ENCODE peak calls at places on chromosomes 16 and 17, in eight cellular contexts. Z, P, O, F, E, R, A and C are unnamed samples.
A peak's percentile ranks its signal among the peaks of the same experiment; 100 is the strongest.

GRCh38 chr16:3470723-3471122 is 24.6 kb downstream of the C16orf90 start:
- DNase-seq in Z (no peak), P (no peak), O (no peak), F (no peak), E (no peak), R (no peak), A (no peak), C (no peak)

GRCh38 chr16:28202147-28202746 is 9.5 kb downstream of the XPO6 start:
- DNase-seq in Z (no peak), P (no peak), O (no peak), F (no peak), E (no peak), R (no peak), A (peak; percentile 8), C (no peak)

GRCh38 chr17:42929497-42929844 is 28.9 kb downstream of the G6PC1 start:
- DNase-seq in Z (no peak), P (no peak), O (no peak), F (no peak), E (no peak), R (no peak), A (no peak), C (no peak)

GRCh38 chr16:86823895-86824671 is 245.7 kb downstream of the FOXL1 start:
- DNase-seq in Z (no peak), P (peak; percentile 80), O (no peak), F (peak; percentile 87), E (no peak), R (peak; percentile 20), A (no peak), C (no peak)

GRCh38 chr17:40319651-40320550 is 10.9 kb downstream of the RARA start:
- DNase-seq in Z (no peak), P (no peak), O (peak; percentile 61), F (no peak), E (no peak), R (peak; percentile 53), A (peak; percentile 86), C (no peak)

GRCh38 chr17:6097005-6097279 is 26.8 kb downstream of the WSCD1 start:
- DNase-seq in Z (no peak), P (no peak), O (no peak), F (no peak), E (no peak), R (no peak), A (no peak), C (no peak)

GRCh38 chr17:39754958-39755549 is 17.3 kb downstream of the GRB7 start:
- DNase-seq in Z (no peak), P (no peak), O (no peak), F (no peak), E (peak; percentile 57), R (peak; percentile 33), A (no peak), C (peak; percentile 47)

GRCh38 chr17:77208217-77208808 is 67.5 kb downstream of the SEC14L1 start:
- DNase-seq in Z (peak; percentile 51), P (no peak), O (peak; percentile 90), F (peak; percentile 31), E (no peak), R (peak; percentile 82), A (no peak), C (no peak)

GRCh38 chr17:15510361-15510760 is 42.9 kb upstream of the CDRT4 start:
- DNase-seq in Z (no peak), P (peak; percentile 91), O (peak; percentile 51), F (peak; percentile 31), E (no peak), R (peak; percentile 88), A (no peak), C (no peak)

GRCh38 chr16:64892843-64893242 is 229.0 kb downstream of the CDH11 start:
- DNase-seq in Z (no peak), P (peak; percentile 68), O (no peak), F (peak; percentile 89), E (no peak), R (peak; percentile 94), A (no peak), C (no peak)

GRCh38 chr16:55250641-55251550 is 73.1 kb upstream of the IRX6 start:
- DNase-seq in Z (no peak), P (no peak), O (no peak), F (no peak), E (no peak), R (no peak), A (no peak), C (no peak)

GRCh38 chr16:64532117-64532516 is 589.7 kb downstream of the CDH11 start:
- DNase-seq in Z (no peak), P (no peak), O (no peak), F (no peak), E (no peak), R (no peak), A (no peak), C (no peak)

GRCh38 chr16:7074715-7075114 is 257.9 kb upstream of the RBFOX1 start:
- DNase-seq in Z (no peak), P (no peak), O (no peak), F (no peak), E (no peak), R (no peak), A (no peak), C (no peak)

GRCh38 chr16:73399997-73400396 is 352.1 kb upstream of the ZFHX3 start:
- DNase-seq in Z (no peak), P (no peak), O (no peak), F (no peak), E (no peak), R (no peak), A (no peak), C (no peak)

GRCh38 chr17:13420294-13421277 is 181.1 kb downstream of the HS3ST3A1 start:
- DNase-seq in Z (no peak), P (peak; percentile 93), O (no peak), F (peak; percentile 90), E (no peak), R (peak; percentile 85), A (no peak), C (no peak)

GRCh38 chr17:44767493-44767892 is 8.7 kb downstream of the ADAM11 start:
- DNase-seq in Z (no peak), P (no peak), O (no peak), F (no peak), E (peak; percentile 25), R (no peak), A (no peak), C (peak; percentile 39)

GRCh38 chr17:17767497-17768286 is 69.1 kb downstream of the SREBF1 start:
- DNase-seq in Z (no peak), P (no peak), O (peak; percentile 44), F (no peak), E (peak; percentile 36), R (no peak), A (no peak), C (no peak)

GRCh38 chr16:12951392-12951791 is 50.0 kb downstream of the SHISA9 start:
- DNase-seq in Z (no peak), P (no peak), O (no peak), F (no peak), E (peak; percentile 5), R (no peak), A (no peak), C (no peak)

GRCh38 chr16:2904100-2904921 is 7.4 kb upstream of the FLYWCH1 start:
- DNase-seq in Z (peak; percentile 86), P (peak; percentile 80), O (peak; percentile 92), F (no peak), E (peak; percentile 85), R (peak; percentile 92), A (peak; percentile 75), C (peak; percentile 91)

GRCh38 chr16:854808-855410 is 54.4 kb upstream of the GNG13 start:
- DNase-seq in Z (no peak), P (no peak), O (no peak), F (no peak), E (no peak), R (no peak), A (no peak), C (no peak)

GRCh38 chr16:19269098-19269497 is 16.4 kb upstream of the CLEC19A start:
- DNase-seq in Z (no peak), P (no peak), O (no peak), F (no peak), E (no peak), R (no peak), A (no peak), C (no peak)
- H3K4me3 ChIP-seq in Z (no peak overlapping the region), P (no peak overlapping the region), O (no peak overlapping the region), F (no peak overlapping the region), E (no peak overlapping the region), R (no peak overlapping the region), A (no peak overlapping the region), C (no peak overlapping the region)

GRCh38 chr17:59845595-59846390 is 47.0 kb downstream of the TUBD1 start:
- DNase-seq in Z (peak; percentile 34), P (peak; percentile 99), O (peak; percentile 47), F (peak; percentile 68), E (no peak), R (peak; percentile 86), A (no peak), C (peak; percentile 73)
- H3K4me3 ChIP-seq in Z (no peak overlapping the region), P (peak overlapping the region; percentile 54), O (no peak overlapping the region), F (no peak overlapping the region), E (peak overlapping the region; percentile 25), R (peak overlapping the region; percentile 32), A (no peak overlapping the region), C (peak overlapping the region; percentile 12)

DNA sequence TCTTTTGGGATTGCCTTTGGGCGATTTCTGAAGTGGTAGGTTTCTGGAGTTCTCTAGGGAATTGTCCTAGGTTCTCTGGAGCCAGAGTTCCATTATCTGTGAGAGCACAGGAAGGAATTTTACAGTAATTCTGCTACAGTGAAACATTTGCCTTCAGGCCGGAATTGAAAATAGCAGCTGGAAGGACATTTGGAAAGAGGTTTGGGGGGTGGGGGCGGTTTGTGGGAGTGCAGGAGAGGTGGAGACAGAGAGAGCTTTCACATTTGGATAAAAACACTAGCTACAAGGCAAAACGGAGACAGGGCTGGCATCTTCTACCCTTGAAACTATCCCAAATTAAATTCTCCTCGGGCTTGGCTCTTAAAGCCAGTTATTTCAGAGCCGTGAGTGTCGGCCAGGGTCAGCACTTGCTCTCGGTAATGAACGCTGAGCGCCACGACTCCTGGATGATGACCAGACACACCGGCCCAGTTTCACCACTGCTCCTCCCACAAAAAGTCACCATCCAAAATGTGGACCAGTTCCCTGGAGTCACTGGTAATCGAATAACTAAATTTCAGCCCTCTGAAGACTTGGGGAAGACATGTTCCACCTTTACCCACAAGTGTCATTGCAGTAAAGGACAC is 67.7 kb upstream of the TANC2 start:
- DNase-seq in Z (no peak), P (no peak), O (no peak), F (no peak), E (no peak), R (peak; percentile 72), A (no peak), C (no peak)
- H3K4me3 ChIP-seq in Z (no peak overlapping the region), P (no peak overlapping the region), O (no peak overlapping the region), F (no peak overlapping the region), E (no peak overlapping the region), R (peak overlapping the region; percentile 50), A (no peak overlapping the region), C (no peak overlapping the region)

DNA sequence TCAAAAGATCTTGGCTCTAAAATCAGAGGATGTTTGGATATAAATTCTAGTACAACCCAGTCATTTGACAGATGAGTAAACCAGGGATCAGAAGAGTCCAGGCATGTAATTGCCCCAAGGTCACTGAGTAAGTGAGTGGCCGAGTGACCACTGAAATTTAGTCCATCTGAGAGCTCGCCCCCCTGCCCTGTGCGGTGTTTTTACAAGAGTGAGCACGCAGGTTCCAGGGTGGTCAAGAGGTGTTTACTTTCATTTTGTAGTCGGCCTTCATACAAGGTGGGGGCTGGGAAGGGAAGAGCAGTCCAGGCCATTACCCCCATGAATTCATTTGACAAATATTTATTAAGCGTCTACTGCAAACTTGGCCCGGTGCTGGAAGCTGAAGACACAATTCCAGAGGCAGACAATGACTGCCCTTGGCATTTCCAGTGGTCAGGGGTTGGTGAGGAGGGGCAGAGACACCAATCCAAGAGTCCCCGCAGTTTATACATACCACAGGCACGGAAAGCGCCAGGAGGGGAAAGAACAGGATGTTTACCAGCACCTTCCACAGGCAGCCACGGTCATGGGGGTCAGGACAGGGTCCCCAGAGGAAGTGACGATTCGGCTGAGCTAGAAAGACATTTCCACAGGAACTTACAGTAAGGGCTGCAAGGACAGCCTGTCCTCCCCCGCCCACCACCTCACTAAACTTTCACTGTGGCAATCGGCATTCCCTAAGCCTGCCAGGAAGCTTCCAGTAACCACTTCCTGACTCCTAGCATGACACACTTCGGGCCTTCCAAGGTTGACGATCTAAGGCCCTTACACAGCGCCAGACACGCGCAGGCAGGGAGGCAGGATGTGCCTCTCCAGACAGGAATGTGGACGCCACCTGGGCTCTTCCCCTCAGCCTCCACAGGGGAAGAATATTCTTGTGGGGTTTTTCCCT is 1.4 kb upstream of the MT2A start:
- DNase-seq in Z (no peak), P (peak; percentile 95), O (peak; percentile 95), F (peak; percentile 100), E (no peak), R (peak; percentile 98), A (no peak), C (no peak)
- H3K4me3 ChIP-seq in Z (no peak overlapping the region), P (peak overlapping the region; percentile 90), O (no peak overlapping the region), F (peak overlapping the region; percentile 27), E (no peak overlapping the region), R (peak overlapping the region; percentile 95), A (no peak overlapping the region), C (no peak overlapping the region)